ENCODE peak calls at places on chromosomes 11 and 22, in four cellular contexts. M is astrocyte; D is CD8-positive, alpha-beta memory T cell; E is HepG2. O is an unnamed sample.
A peak's percentile ranks its signal among the peaks of the same experiment; 100 is the strongest.

GRCh38 chr11:1840780-1841480 is 2.1 kb downstream of the TNNI2 start:
- DNase-seq in M (no peak), E (no peak), D (peak; percentile 47), O (no peak)

GRCh38 chr11:1274501-1274900 is 34.9 kb downstream of the TOLLIP start:
- DNase-seq in D (no peak), E (no peak), M (no peak), O (no peak)

GRCh38 chr11:35327829-35328228 is 91.5 kb downstream of the SLC1A2 start:
- DNase-seq in D (no peak), M (no peak), E (no peak), O (no peak)

GRCh38 chr22:41245917-41246499 is 5.3 kb upstream of the CHADL start:
- DNase-seq in D (no peak), M (no peak), E (no peak), O (no peak)

GRCh38 chr11:11620251-11620965 is 1.4 kb downstream of the GALNT18 start:
- DNase-seq in D (no peak), M (no peak), E (no peak), O (peak; percentile 52)

GRCh38 chr11:133790995-133791394 is 54.3 kb downstream of the SPATA19 start:
- DNase-seq in M (no peak), E (no peak), D (no peak), O (no peak)

GRCh38 chr11:62544521-62545436 is 1.8 kb downstream of the AHNAK start:
- DNase-seq in M (no peak), E (no peak), D (peak; percentile 60), O (peak; percentile 32)

GRCh38 chr11:31480930-31481329 is 28.5 kb downstream of the IMMP1L start:
- DNase-seq in D (no peak), E (no peak), M (no peak), O (peak; percentile 48)

GRCh38 chr11:45985212-45985611 is 62.8 kb downstream of the LARGE2 start:
- DNase-seq in E (no peak), M (no peak), D (no peak), O (no peak)

GRCh38 chr11:64356498-64357411 is 2.2 kb upstream of the RPS6KA4 start:
- DNase-seq in M (no peak), E (peak; percentile 65), D (no peak), O (peak; percentile 89)

GRCh38 chr22:27512283-27512761 is 289.2 kb downstream of the MN1 start:
- DNase-seq in D (no peak), E (no peak), M (peak; percentile 98), O (no peak)

GRCh38 chr11:63951779-63952536 is 13.2 kb downstream of the NAA40 start:
- DNase-seq in M (no peak), D (peak; percentile 66), E (no peak), O (no peak)

GRCh38 chr22:28051787-28052356 is 132.8 kb upstream of the PITPNB start:
- DNase-seq in D (no peak), E (peak; percentile 43), M (no peak), O (peak; percentile 90)

GRCh38 chr11:123800041-123800440 is 6.1 kb downstream of the OR6M1 start:
- DNase-seq in M (no peak), E (no peak), D (no peak), O (no peak)

GRCh38 chr22:43821606-43822425 is 9.7 kb upstream of the EFCAB6 start:
- DNase-seq in D (no peak), M (no peak), E (no peak), O (no peak)

GRCh38 chr11:28168718-28169117 is 60.5 kb downstream of the METTL15 start:
- DNase-seq in D (no peak), M (no peak), E (peak; percentile 61), O (no peak)

GRCh38 chr11:37264060-37264459 is 666.0 kb upstream of the RAG2 start:
- DNase-seq in M (no peak), E (no peak), D (no peak), O (no peak)

GRCh38 chr22:29784451-29785361 is 17.5 kb downstream of the UQCR10 start:
- DNase-seq in E (peak; percentile 38), M (no peak), D (no peak), O (no peak)

GRCh38 chr11:72975778-72976520 is 161.7 kb downstream of the ATG16L2 start:
- DNase-seq in M (peak; percentile 92), E (peak; percentile 9), D (no peak), O (no peak)

GRCh38 chr22:19549428-19549827 is 25.2 kb upstream of the CLDN5 start:
- DNase-seq in E (no peak), M (no peak), D (no peak), O (no peak)

GRCh38 chr11:126333142-126333541 is 22.3 kb upstream of the ST3GAL4 start:
- DNase-seq in E (no peak), D (no peak), M (no peak), O (no peak)

GRCh38 chr22:19630614-19631013 is 83.7 kb upstream of the SEPTIN5 start:
- DNase-seq in E (no peak), D (no peak), M (no peak), O (no peak)

GRCh38 chr22:29870574-29870973 is 12.4 kb upstream of the MTMR3 start:
- DNase-seq in E (no peak), M (peak; percentile 32), D (no peak), O (no peak)

GRCh38 chr11:17805043-17805442 is 70.5 kb downstream of the KCNC1 start:
- DNase-seq in E (no peak), D (no peak), M (no peak), O (no peak)

GRCh38 chr11:43830928-43831440 is 49.6 kb upstream of the ALKBH3 start:
- DNase-seq in E (peak; percentile 82), M (peak; percentile 100), D (no peak), O (no peak)

GRCh38 chr11:88435405-88435804 is 97.9 kb upstream of the CTSC start:
- DNase-seq in D (no peak), M (no peak), E (no peak), O (no peak)

GRCh38 chr11:114197799-114198500 is 98.2 kb upstream of the NNMT start:
- DNase-seq in D (no peak), M (peak; percentile 75), E (no peak), O (peak; percentile 73)

DNA sequence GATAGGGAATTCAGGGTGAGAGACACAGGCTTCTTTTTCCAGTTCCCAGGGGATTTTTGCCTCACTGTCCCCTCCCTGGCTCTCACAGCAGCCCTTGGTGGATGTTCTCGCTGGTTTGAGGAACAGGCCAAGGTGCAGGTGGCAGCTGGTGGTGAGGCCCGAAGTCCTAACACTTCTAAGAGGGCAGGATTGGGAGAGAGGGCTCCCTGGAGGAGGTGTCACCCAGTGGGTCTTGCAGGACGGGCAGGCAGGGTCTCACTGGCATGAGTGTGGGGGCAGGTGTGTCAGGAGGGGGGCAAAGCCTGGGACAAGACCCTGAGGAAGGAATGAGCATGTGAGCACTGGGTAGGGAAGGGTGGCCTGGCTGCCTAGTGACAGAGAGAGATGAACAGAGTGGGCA is 9.2 kb downstream of the ADORA2A start:
- DNase-seq in D (no peak), E (no peak), M (no peak), O (no peak)
- H3K4me1 ChIP-seq in D (peaks cover 73% of the 10 kb centered on the region), E (peaks cover 13% of the 10 kb centered on the region), M (peaks cover 26% of the 10 kb centered on the region), O (no peaks in the 10 kb centered on the region)

GRCh38 chr11:130427581-130428211 is 713 bp downstream of the ADAMTS8 start:
- DNase-seq in M (no peak), E (no peak), D (no peak), O (peak; percentile 17)

GRCh38 chr11:130428692-130429681 is 578 bp upstream of the ADAMTS8 start:
- DNase-seq in D (no peak), E (no peak), M (no peak), O (no peak)

GRCh38 chr11:130429983-130430382 is 1.6 kb upstream of the ADAMTS8 start:
- DNase-seq in M (no peak), D (no peak), E (no peak), O (no peak)

GRCh38 chr11:130427049-130427388 is 1.4 kb downstream of the ADAMTS8 start:
- DNase-seq in M (no peak), E (no peak), D (no peak), O (no peak)

DNA sequence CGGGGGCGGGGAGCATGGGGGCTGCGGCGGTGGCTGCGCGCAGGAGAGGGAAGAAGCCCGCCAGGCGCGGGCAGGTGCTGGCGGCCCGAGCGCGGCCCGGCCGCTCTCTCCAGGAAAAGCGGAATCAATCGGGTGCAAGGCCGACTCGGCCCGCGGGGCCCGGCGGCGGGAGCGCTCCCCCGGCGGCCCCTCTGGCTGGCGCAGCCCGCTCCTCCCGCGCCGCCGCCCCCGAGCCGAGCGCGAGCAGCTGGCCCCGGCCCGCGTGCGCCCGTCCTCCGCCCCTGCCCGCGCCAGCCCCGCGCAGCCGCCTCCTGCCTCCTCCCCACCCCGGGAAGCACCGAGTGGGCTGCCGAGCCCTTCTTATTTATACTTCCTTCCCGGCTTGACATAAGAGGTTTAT is at the start of gene ADAMTS8:
- DNase-seq in D (no peak), E (no peak), M (no peak), O (no peak)
- H3K27me3 ChIP-seq in D (peaks cover 39% of the 10 kb centered on the region), E (peaks cover 65% of the 10 kb centered on the region), M (peaks cover 67% of the 10 kb centered on the region), O (peaks cover 65% of the 10 kb centered on the region)

DNA sequence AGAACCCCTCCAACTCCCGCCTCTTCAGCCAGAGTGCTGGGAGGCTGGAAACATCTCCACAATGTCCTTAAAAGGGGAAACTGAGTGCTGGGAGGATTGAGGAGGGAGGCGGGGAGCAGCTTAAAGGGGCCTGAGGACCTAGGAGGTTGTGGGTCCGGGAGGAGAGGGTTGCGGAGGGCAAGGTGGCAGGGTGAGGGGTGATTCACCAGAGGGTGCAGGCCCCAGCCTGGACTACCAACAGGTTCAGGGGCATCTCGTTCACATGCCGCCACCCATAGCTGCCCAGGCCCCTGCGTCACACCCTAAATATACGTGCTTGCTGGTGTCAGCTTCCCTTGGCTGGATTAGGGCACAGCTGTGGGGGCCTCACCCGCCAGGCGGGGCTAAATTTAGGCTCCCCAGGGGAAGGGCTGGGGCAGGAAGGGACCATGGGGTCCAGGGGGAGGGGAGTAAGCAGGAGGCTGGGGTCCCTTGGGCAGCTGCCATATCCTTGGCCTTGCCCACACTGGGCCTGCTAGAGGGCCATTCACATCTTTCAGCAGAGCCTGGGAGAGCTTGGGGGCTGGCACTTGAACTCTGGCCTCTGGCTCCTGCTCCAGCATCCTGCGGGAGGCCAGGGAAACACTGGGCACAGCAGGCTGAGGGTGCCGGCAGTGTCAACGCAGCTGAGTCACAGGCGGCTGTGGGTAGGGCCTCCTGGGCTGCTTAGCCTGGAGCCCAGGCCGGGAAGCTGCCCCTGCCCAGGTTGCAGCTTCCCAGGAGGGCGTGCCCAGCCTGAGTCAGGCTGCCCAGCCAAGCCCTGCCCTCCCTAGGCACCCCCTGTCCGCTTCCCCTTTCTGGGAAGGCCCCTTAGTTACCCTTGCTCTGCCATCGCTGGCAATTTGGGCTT is 1.3 kb downstream of the EHBP1L1 start:
- DNase-seq in M (peak; percentile 48), D (peak; percentile 65), E (peak; percentile 49), O (no peak)
- H3K4me3 ChIP-seq in M (peak overlapping the region; percentile 49), D (peak overlapping the region; percentile 89), E (peak overlapping the region; percentile 73), O (peak overlapping the region; percentile 98)

DNA sequence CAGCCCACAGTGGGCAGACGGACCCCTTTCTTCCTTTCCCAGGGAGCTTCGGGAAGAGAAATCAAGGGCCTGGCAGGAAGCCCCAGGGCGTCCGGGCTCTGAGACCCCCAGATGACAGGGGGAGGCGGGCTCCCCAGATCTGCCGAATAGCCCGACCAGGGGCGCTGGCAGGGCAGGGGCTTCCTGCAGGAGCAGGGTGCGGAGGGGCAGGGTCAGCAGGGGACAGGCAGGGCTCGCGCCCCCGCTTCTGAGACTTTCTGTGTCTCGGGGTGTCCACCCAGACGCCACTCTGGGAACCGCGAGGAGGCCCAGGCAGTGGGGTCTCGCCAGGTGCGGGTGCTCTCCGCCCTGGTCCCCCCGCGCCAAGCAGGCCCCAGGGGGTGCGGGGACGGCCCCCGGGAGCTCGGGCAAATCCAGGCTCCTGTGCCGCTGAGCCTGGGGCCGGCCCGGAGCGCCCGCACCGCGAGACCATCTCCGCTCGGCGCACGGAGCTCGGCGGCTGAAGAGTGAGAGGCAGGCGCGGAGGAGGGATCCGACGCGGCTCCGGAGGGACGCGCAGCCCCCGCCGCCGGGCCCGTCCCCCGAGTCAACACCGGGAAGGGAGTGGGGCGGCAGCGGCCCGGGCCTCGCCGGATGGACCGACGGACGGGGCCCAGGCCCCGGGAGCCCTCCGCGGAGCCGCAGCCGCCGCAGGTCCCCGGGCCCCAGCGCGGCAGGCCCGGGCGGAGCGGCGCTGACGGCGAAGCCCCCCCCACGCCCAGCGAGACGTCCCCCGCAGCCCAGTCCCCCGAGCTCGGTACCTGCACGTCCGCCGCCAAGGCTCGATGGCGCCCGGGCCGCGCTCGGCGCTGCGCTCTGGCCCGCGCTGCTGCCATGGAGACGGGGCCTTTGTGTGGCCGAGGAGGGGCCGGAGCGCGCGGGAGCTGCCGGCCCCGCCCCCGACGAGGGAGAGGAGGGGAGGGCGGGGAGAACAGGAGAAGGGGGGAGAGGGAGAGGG is at the start of gene PLXNB2:
- DNase-seq in M (peak; percentile 57), D (no peak), E (peak; percentile 68), O (peak; percentile 90)
- H3K4me1 ChIP-seq in M (peaks cover 57% of the 10 kb centered on the region), D (no peaks in the 10 kb centered on the region), E (peaks cover 82% of the 10 kb centered on the region), O (peaks cover 13% of the 10 kb centered on the region)